ENCODE peak calls at places on chromosomes 13 and 19, in five cellular contexts. A is stomach, X is K562, E is transverse colon, Z is breast epithelium. M is an unnamed sample.

GRCh38 chr13:81540777-81541176 is 1199.9 kb upstream of the SPRY2 start:
- DNase-seq in A (no peak), X (no peak), E (no peak), Z (no peak), M (no peak)

GRCh38 chr19:4909172-4909896 is at the start of gene UHRF1:
- DNase-seq in A (no peak), X (peak; percentile 91), E (peak; percentile 11), Z (no peak), M (no peak)

GRCh38 chr13:49216334-49216733 is 3.8 kb upstream of the MLNR start:
- DNase-seq in A (no peak), X (no peak), E (no peak), Z (no peak), M (no peak)

GRCh38 chr13:42384265-42384664 is 112.3 kb downstream of the AKAP11 start:
- DNase-seq in A (no peak), X (no peak), E (no peak), Z (no peak), M (no peak)

GRCh38 chr13:74450976-74451375 is 316.8 kb upstream of the KLF12 start:
- DNase-seq in A (no peak), X (no peak), E (no peak), Z (no peak), M (no peak)

GRCh38 chr13:97194473-97194872 is 27.7 kb upstream of the MBNL2 start:
- DNase-seq in A (no peak), X (peak; percentile 31), E (no peak), Z (no peak), M (no peak)

GRCh38 chr13:35765387-35765786 is 288.9 kb upstream of the MAB21L1 start:
- DNase-seq in A (no peak), X (no peak), E (no peak), Z (no peak), M (peak; percentile 22)

GRCh38 chr13:46229251-46229650 is 17.5 kb downstream of the LRRC63 start:
- DNase-seq in A (no peak), X (no peak), E (no peak), Z (no peak), M (no peak)

GRCh38 chr13:23504188-23504587 is 66.0 kb upstream of the TNFRSF19 start:
- DNase-seq in A (no peak), X (no peak), E (no peak), Z (no peak), M (no peak)

GRCh38 chr13:109787135-109787954 is 962 bp upstream of the IRS2 start:
- DNase-seq in A (peak; percentile 47), X (peak; percentile 56), E (peak; percentile 36), Z (peak; percentile 56), M (no peak)

GRCh38 chr19:27777726-27778125 is 1435.2 kb downstream of the UQCRFS1 start:
- DNase-seq in A (no peak), X (no peak), E (no peak), Z (no peak), M (no peak)

DNA sequence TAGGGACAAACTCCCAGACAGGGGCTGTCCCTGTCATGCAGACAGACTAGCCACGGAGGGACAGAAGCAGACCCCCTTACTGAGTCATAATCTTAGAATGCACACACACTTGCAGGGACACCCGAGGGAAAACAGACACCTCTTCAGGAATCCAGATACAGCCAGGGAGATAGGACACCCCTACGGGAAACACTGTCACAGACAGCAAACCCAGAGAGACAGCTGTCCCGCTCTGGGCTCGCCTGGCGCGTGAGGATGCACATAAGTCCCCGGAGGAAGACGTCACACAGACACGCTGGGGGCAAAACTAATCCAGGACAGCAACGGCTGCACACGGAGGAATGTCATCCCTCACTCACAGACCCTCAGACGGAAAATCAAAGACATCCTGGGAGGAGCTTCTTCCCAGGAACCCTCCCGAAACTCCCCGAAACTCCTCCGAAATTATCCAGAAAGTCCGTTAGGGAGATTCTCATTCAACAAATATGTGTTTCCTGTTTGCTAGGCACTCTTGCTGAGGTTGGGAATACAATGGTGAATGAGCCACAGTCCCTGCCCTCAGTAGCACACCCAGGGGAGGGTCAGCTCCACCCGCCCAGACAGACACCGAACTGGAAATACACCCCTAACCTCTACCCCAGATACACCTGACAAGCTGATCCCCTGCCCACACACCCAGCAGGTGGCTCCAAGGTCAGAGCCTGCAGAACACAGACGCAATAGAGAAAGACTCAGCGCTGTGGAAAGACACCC is 15.2 kb upstream of the TOMM40 start:
- DNase-seq in A (no peak), X (no peak), E (peak; percentile 64), Z (no peak), M (no peak)
- H3K4me3 ChIP-seq in A (no peak overlapping the region), X (no peak overlapping the region), E (no peak overlapping the region), Z (no peak overlapping the region), M (no peak overlapping the region)

GRCh38 chr13:112583592-112584277 is 4.2 kb downstream of the TUBGCP3 start:
- DNase-seq in A (no peak), X (peak; percentile 38), E (peak; percentile 40), Z (no peak), M (no peak)
- TF ChIP-seq POLR2AphosphoS5 in A (no peak), X (no peak), E (no peak), Z (no peak), M (peak; percentile 15)

DNA sequence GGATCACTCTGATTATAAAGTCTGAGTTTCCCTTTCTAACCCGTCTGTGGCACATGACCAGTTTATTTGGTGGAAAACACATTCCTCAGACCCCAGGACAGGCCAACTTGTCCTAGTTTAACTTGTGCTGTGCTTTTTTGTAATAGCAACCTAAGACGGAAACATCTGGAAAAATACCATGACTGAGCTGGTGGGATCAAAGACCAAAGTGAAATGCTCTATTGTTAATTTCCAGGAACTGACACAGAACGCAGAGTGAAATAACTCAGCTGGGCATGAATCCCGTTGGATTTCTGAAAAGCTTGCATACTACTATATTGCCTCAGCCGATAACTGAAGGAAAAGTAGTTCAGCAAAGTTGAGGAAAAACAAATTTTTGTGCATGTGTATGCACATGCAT is 188.0 kb downstream of the LHFPL6 start:
- DNase-seq in A (no peak), X (no peak), E (no peak), Z (peak; percentile 32), M (no peak)
- H3K4me3 ChIP-seq in A (no peak overlapping the region), X (no peak overlapping the region), E (no peak overlapping the region), Z (no peak overlapping the region), M (no peak overlapping the region)

GRCh38 chr13:29239653-29240525 is 355.6 kb downstream of the SLC7A1 start:
- DNase-seq in A (no peak), X (no peak), E (no peak), Z (no peak), M (no peak)
- TF ChIP-seq POLR2AphosphoS5 in A (no peak), X (no peak), E (no peak), Z (no peak), M (no peak)

DNA sequence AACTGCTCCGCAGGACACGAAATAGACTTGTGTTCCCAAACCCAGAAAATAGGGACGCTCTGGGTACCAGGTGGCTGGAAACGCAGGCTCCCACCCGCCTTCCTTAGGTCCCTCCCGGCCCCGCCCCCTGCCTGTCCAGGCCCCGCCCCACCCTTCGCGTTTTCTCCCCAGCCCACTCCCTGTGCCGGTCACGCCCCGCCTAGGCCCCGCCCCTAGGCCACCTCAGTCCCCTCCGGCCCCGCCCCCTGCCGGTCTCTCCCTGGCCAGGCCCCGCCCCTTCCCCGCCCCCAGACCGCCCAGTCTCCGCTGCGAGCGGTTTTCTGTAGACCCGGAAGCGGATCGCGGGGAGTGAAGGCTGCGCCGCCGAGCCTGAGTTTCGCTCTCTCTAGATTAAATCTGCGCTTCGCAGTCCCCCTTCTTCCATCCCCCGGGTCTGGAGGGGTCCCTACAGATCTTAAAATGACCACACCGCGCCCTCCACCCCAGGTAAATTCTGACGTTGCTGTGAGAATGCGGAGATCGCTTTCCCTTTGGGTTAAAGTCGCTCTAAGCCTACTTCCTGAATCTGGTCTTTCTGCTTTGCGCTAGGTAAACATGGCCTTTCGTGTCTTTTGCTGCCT is 3.7 kb upstream of the ZNF665 start:
- DNase-seq in A (peak; percentile 99), X (peak; percentile 94), E (peak; percentile 99), Z (peak; percentile 95), M (peak; percentile 99)
- H3K4me3 ChIP-seq in A (peak overlapping the region; percentile 61), X (peak overlapping the region; percentile 53), E (peak overlapping the region; percentile 84), Z (peak overlapping the region; percentile 78), M (peak overlapping the region; percentile 72)

DNA sequence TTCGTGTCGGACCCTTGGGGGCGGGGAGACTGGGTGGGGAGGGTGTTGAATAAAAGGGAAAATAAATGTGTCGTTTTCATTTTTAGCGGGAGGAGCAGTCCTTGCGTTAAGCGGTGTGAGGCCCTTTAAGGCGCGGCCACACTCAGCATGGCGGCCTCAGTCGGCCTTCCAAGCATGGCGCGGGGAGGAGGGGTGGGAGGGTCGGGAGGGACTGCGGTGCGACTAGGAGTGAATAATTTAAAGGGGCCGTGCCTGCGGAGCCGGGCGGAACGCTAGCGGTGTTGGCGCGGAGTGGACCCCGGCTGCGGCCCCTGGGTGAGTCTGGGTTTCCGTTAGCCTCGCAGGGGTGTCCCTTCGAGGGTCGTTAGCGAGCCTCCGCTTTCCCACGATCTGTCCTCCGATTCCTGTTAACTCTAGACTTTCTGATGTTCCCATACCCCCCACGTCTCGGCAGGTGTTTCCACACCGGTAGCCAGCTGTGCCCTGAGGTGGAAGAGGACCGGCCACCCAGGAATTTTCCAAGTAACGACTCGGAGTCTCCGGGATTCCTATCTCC is 1.5 kb upstream of the PNPLA6 start:
- DNase-seq in A (peak; percentile 88), X (peak; percentile 92), E (peak; percentile 91), Z (peak; percentile 81), M (peak; percentile 96)
- TF ChIP-seq POLR2AphosphoS5 in A (peak; percentile 94), X (peak; percentile 55), E (peak; percentile 92), Z (peak; percentile 88), M (peak; percentile 68)

DNA sequence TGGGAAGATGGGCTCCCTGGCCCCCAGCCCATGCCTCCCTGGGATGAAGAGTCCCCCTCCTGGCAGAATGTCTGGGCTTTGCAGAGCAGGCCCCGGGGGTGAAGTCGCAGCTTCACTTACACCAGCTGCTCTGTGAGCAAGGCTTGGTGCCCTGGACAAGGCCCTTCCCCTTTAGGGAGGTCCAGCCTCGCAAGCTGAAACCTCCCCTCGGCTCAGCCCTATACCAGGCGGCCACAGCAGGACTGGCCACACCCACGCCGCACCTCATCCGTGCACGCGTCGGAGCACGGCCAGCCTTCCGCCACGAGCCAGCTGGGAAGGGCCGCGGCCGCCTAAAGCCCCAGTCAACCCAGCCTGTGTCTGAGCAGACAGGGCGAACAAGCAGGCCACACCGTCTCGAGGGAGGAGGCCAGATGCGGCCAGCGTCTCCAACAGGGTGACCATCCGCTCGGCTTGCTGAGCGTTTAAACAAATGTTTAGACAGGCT is 83.2 kb upstream of the MCF2L start:
- DNase-seq in A (peak; percentile 92), X (peak; percentile 55), E (peak; percentile 85), Z (peak; percentile 68), M (peak; percentile 92)
- H3K4me3 ChIP-seq in A (no peak overlapping the region), X (no peak overlapping the region), E (no peak overlapping the region), Z (no peak overlapping the region), M (no peak overlapping the region)

GRCh38 chr19:18905520-18906236 is 9.7 kb upstream of the CERS1 start:
- DNase-seq in A (no peak), X (no peak), E (no peak), Z (no peak), M (peak; percentile 68)
- TF ChIP-seq POLR2AphosphoS5 in A (no peak), X (peak; percentile 25), E (no peak), Z (no peak), M (no peak)